ENCODE peak calls at places on chromosomes 1 and 21, in six cellular contexts. S is spleen; R is tibial artery; J is stomach; A is CD4-positive, alpha-beta T cell; E is uterus. G is an unnamed sample.

GRCh38 chr1:7558481-7558880 is 212.6 kb upstream of the VAMP3 start:
- DNase-seq in S (peak), R (no peak), J (no peak), A (no peak), E (no peak), G (no peak)

GRCh38 chr1:225424562-225425210 is 3.2 kb downstream of the LBR start:
- DNase-seq in S (no peak), R (no peak), J (no peak), A (no peak), E (no peak), G (no peak)

GRCh38 chr1:8205771-8206170 is 112.1 kb upstream of the SLC45A1 start:
- DNase-seq in S (no peak), R (no peak), J (no peak), A (no peak), E (no peak), G (no peak)

GRCh38 chr1:227994632-227995300 is 12.0 kb upstream of the WNT3A start:
- DNase-seq in S (peak), R (no peak), J (no peak), A (no peak), E (no peak), G (no peak)

GRCh38 chr1:214449371-214449770 is 102.0 kb downstream of the PTPN14 start:
- DNase-seq in S (no peak), R (no peak), J (no peak), A (no peak), E (no peak), G (no peak)

GRCh38 chr1:6519935-6520621 is 28.6 kb upstream of the PLEKHG5 start:
- DNase-seq in S (no peak), R (no peak), J (no peak), A (no peak), E (no peak), G (no peak)

GRCh38 chr1:213371769-213372619 is 321.0 kb downstream of the RPS6KC1 start:
- DNase-seq in S (no peak), R (no peak), J (no peak), A (no peak), E (no peak), G (no peak)

GRCh38 chr1:44831516-44831915 is 11.5 kb downstream of the PTCH2 start:
- DNase-seq in S (peak), R (no peak), J (no peak), A (no peak), E (no peak), G (no peak)

GRCh38 chr1:110477445-110477957 is 26.6 kb downstream of the PROK1 start:
- DNase-seq in S (no peak), R (no peak), J (no peak), A (no peak), E (no peak), G (no peak)

GRCh38 chr1:248688527-248689298 is 13.9 kb downstream of the OR14I1 start:
- DNase-seq in S (no peak), R (no peak), J (no peak), A (no peak), E (no peak), G (no peak)

GRCh38 chr1:31795801-31796621 is 19.8 kb downstream of the SPOCD1 start:
- DNase-seq in S (peak), R (peak), J (peak), A (no peak), E (no peak), G (no peak)

GRCh38 chr1:221740941-221741363 is 937 bp downstream of the DUSP10 start:
- DNase-seq in S (peak), R (no peak), J (no peak), A (peak), E (no peak), G (no peak)

GRCh38 chr1:240282061-240282830 is 190.6 kb downstream of the FMN2 start:
- DNase-seq in S (no peak), R (no peak), J (peak), A (no peak), E (no peak), G (no peak)

GRCh38 chr21:15966651-15967050 is 236.9 kb downstream of the USP25 start:
- DNase-seq in S (no peak), R (no peak), J (no peak), A (no peak), E (no peak), G (no peak)

GRCh38 chr1:180112979-180113650 is 41.6 kb upstream of the QSOX1 start:
- DNase-seq in S (no peak), R (no peak), J (no peak), A (no peak), E (no peak), G (no peak)

GRCh38 chr1:237183963-237184540 is 142.1 kb downstream of the RYR2 start:
- DNase-seq in S (no peak), R (no peak), J (no peak), A (no peak), E (no peak), G (no peak)

GRCh38 chr1:94095744-94096469 is 25.0 kb downstream of the ABCA4 start:
- DNase-seq in S (no peak), R (peak), J (no peak), A (no peak), E (peak), G (peak)

GRCh38 chr1:22093513-22093912 is 41.0 kb downstream of the CDC42 start:
- DNase-seq in S (no peak), R (no peak), J (no peak), A (no peak), E (no peak), G (no peak)
- H3K27ac ChIP-seq in S (no peak), R (no peak), J (no peak), A (peak), E (no peak), G (no peak)

GRCh38 chr1:91781371-91781825 is 104.6 kb downstream of the TGFBR3 start:
- DNase-seq in S (no peak), R (no peak), J (no peak), A (no peak), E (no peak), G (no peak)

GRCh38 chr1:91783423-91784162 is 102.4 kb downstream of the TGFBR3 start:
- DNase-seq in S (no peak), R (no peak), J (no peak), A (no peak), E (no peak), G (no peak)

GRCh38 chr1:91781916-91782622 is 103.9 kb downstream of the TGFBR3 start:
- DNase-seq in S (no peak), R (no peak), J (no peak), A (no peak), E (no peak), G (no peak)

GRCh38 chr1:91784616-91785015 is 101.3 kb downstream of the TGFBR3 start:
- DNase-seq in S (no peak), R (no peak), J (no peak), A (no peak), E (no peak), G (no peak)

GRCh38 chr1:91784191-91784590 is 101.8 kb downstream of the TGFBR3 start:
- DNase-seq in S (no peak), R (no peak), J (no peak), A (no peak), E (no peak), G (no peak)
- H3K27ac ChIP-seq in S (peak), R (peak), J (peak), A (no peak), E (peak), G (no peak)

GRCh38 chr1:172902200-172902599 is 148.5 kb downstream of the TNFSF18 start:
- DNase-seq in S (no peak), R (no peak), J (no peak), A (no peak), E (no peak), G (no peak)

GRCh38 chr1:172900359-172900997 is 150.3 kb downstream of the TNFSF18 start:
- DNase-seq in S (no peak), R (no peak), J (no peak), A (no peak), E (no peak), G (no peak)

GRCh38 chr1:172897738-172898137 is 153.0 kb downstream of the TNFSF18 start:
- DNase-seq in S (no peak), R (no peak), J (no peak), A (no peak), E (no peak), G (no peak)

GRCh38 chr1:172895761-172896160 is 155.0 kb downstream of the TNFSF18 start:
- DNase-seq in S (no peak), R (no peak), J (no peak), A (no peak), E (no peak), G (no peak)

GRCh38 chr1:172898866-172899265 is 151.9 kb downstream of the TNFSF18 start:
- DNase-seq in S (no peak), R (no peak), J (no peak), A (no peak), E (no peak), G (no peak)
- H3K27ac ChIP-seq in S (no peak), R (no peak), J (no peak), A (no peak), E (no peak), G (no peak)

DNA sequence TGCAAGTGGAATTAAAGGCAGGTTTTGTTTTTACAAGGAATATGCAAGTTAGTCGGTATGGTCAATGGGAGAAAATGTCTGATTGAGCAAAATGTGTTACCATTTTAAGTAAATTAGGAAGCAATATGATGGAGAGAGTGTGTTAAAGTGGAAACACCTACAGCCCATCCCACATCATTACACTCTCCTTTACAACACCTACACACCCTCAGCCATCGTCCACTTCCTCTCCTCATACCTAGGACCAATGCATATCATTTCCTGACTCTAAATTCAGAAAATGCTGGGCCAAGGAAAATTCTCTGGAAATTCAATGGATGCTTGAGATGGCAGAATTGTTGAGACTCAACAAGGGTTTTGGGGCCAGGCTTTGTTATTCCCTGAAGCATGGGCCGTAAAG is 16.4 kb upstream of the CCDC190 start:
- DNase-seq in S (no peak), R (no peak), J (no peak), A (no peak), E (no peak), G (no peak)
- H3K27ac ChIP-seq in S (no peak), R (no peak), J (no peak), A (no peak), E (no peak), G (no peak)

DNA sequence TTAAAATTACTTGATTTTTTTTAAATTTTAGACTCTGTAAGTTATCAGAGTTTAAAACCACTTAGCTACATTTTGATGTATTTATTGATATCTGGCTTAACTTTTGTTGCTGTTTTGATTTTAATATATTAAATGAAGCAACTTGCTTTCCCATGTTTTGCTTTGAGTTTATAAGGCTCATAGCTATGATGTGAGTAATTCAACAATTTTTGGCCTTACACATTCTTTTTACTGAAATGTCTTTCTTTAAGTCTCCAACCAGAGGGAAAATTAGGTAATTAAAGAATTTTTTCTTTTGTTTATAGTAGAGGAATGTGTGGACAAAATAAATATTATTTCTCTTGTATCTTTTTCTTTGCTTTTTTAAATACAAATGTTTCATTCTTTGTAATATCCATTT is 258.3 kb upstream of the ADAMTS5 start:
- DNase-seq in S (no peak), R (no peak), J (no peak), A (no peak), E (no peak), G (no peak)
- H3K27ac ChIP-seq in S (no peak), R (no peak), J (no peak), A (no peak), E (no peak), G (no peak)

G was measured in right atrium auricular region.